ENCODE peak calls at places on chromosomes 13 and 19, in ten cellular contexts. Y, N, G, L, C, S, F, U, T and B are unnamed samples. For H3K36me3, the result is how much of the 10 kb centered on the place peaks cover.

GRCh38 chr13:39263531-39263930 is 225.3 kb downstream of the NHLRC3 start:
- DNase-seq in F (no peak), L (no peak), C (no peak), G (no peak), S (no peak), N (no peak), U (no peak), Y (no peak), T (no peak), B (no peak)

GRCh38 chr13:32791545-32792172 is 205.4 kb downstream of the PDS5B start:
- DNase-seq in N (no peak), G (no peak), C (no peak), T (no peak), U (no peak), S (no peak), Y (no peak), F (no peak), L (no peak), B (peak)

GRCh38 chr13:20192470-20193141 is at the start of gene GJB2:
- DNase-seq in S (no peak), N (no peak), U (no peak), G (no peak), T (no peak), Y (no peak), C (no peak), L (no peak), F (no peak), B (no peak)

GRCh38 chr13:113448885-113449692 is 4.2 kb downstream of the ADPRHL1 start:
- DNase-seq in N (no peak), C (peak), F (peak), G (peak), L (no peak), U (peak), Y (peak), T (no peak), S (peak), B (no peak)

GRCh38 chr19:3459322-3459881 is 20.9 kb downstream of the SMIM24 start:
- DNase-seq in S (peak), G (peak), Y (peak), L (no peak), U (peak), N (no peak), F (peak), T (peak), C (peak), B (no peak)

GRCh38 chr19:11195169-11195568 is 2.2 kb downstream of the KANK2 start:
- DNase-seq in U (peak), S (no peak), G (peak), C (no peak), T (no peak), L (no peak), Y (peak), N (no peak), F (no peak), B (no peak)

GRCh38 chr13:50366488-50367174 is 351.4 kb downstream of the KCNRG start:
- DNase-seq in L (no peak), Y (no peak), F (no peak), N (no peak), G (no peak), T (no peak), C (no peak), U (no peak), S (no peak), B (peak)

GRCh38 chr19:41928221-41928683 is at the start of gene ERFL:
- DNase-seq in Y (no peak), G (no peak), T (no peak), N (no peak), L (no peak), S (no peak), F (no peak), C (no peak), U (no peak), B (no peak)

GRCh38 chr13:47211106-47211505 is 314.3 kb upstream of the HTR2A start:
- DNase-seq in U (no peak), T (no peak), C (no peak), N (no peak), Y (no peak), L (peak), G (no peak), S (no peak), F (no peak), B (no peak)

GRCh38 chr19:9487016-9487415 is 11.4 kb downstream of the ZNF560 start:
- DNase-seq in T (no peak), L (no peak), U (no peak), Y (no peak), F (no peak), N (no peak), S (no peak), G (no peak), C (no peak), B (no peak)

GRCh38 chr13:88345171-88345847 is 674.1 kb downstream of the SLITRK5 start:
- DNase-seq in T (no peak), C (no peak), G (no peak), U (no peak), F (no peak), N (no peak), S (no peak), Y (no peak), L (no peak), B (no peak)

GRCh38 chr19:16386619-16387240 is 62.1 kb downstream of the KLF2 start:
- DNase-seq in T (no peak), F (no peak), S (no peak), C (no peak), U (peak), L (peak), Y (no peak), N (no peak), G (no peak), B (no peak)

GRCh38 chr13:29564828-29565227 is 30.7 kb downstream of the SLC7A1 start:
- DNase-seq in N (no peak), U (no peak), T (no peak), C (no peak), S (no peak), F (no peak), L (no peak), G (no peak), Y (no peak), B (no peak)

GRCh38 chr19:47735131-47735530 is 10.2 kb upstream of the NOP53 start:
- DNase-seq in C (no peak), L (no peak), U (no peak), F (no peak), G (no peak), N (no peak), Y (no peak), T (no peak), S (no peak), B (no peak)

GRCh38 chr13:94352057-94352456 is 127.4 kb downstream of the DCT start:
- DNase-seq in T (no peak), L (no peak), Y (no peak), F (no peak), N (no peak), S (no peak), C (no peak), U (no peak), G (no peak), B (no peak)

GRCh38 chr19:39858541-39858940 is 12.4 kb upstream of the FBL start:
- DNase-seq in N (no peak), S (no peak), Y (no peak), F (peak), G (no peak), L (no peak), C (no peak), U (no peak), T (no peak), B (no peak)

GRCh38 chr19:48587387-48587786 is 19.2 kb upstream of the SPACA4 start:
- DNase-seq in T (no peak), L (no peak), Y (no peak), S (no peak), C (no peak), G (no peak), F (no peak), U (no peak), N (no peak), B (no peak)

GRCh38 chr13:34310539-34310938 is 492.6 kb downstream of the RFC3 start:
- DNase-seq in L (no peak), S (no peak), F (no peak), T (no peak), Y (no peak), G (no peak), C (no peak), N (no peak), U (no peak), B (no peak)

GRCh38 chr19:35791814-35792279 is 16.5 kb downstream of the ARHGAP33 start:
- DNase-seq in G (no peak), L (no peak), T (no peak), F (no peak), U (no peak), C (no peak), Y (no peak), S (no peak), N (no peak), B (no peak)

GRCh38 chr19:17722655-17723240 is 3.5 kb downstream of the MAP1S start:
- DNase-seq in T (no peak), S (no peak), U (no peak), G (no peak), N (no peak), F (no peak), L (no peak), Y (no peak), C (no peak), B (no peak)

GRCh38 chr19:31262673-31263308 is 86.4 kb downstream of the TSHZ3 start:
- DNase-seq in G (no peak), C (no peak), U (no peak), F (no peak), L (no peak), T (no peak), S (peak), Y (no peak), N (no peak), B (no peak)

GRCh38 chr13:108851660-108852059 is 222.2 kb downstream of the MYO16 start:
- DNase-seq in U (no peak), L (no peak), C (no peak), G (no peak), N (no peak), F (no peak), S (no peak), T (no peak), Y (no peak), B (no peak)

GRCh38 chr13:31050486-31051400 is 111.0 kb downstream of the HSPH1 start:
- DNase-seq in N (no peak), S (peak), Y (no peak), L (no peak), U (no peak), F (no peak), G (no peak), T (no peak), C (no peak), B (no peak)
- TF ChIP-seq CTCF in N (no peak), S (peak), Y (no peak), L (no peak), U (peak), F (no peak), G (peak), T (peak), C (no peak), B (no peak)

GRCh38 chr19:34217952-34218817 is 36.2 kb upstream of the GARRE1 start:
- DNase-seq in Y (no peak), F (peak), G (no peak), U (no peak), N (no peak), T (no peak), L (no peak), S (no peak), C (no peak), B (peak)

GRCh38 chr19:34213283-34213682 is 41.0 kb downstream of the LSM14A start:
- DNase-seq in C (no peak), U (no peak), T (no peak), Y (no peak), S (no peak), F (no peak), L (no peak), N (no peak), G (no peak), B (no peak)

GRCh38 chr19:34215666-34216038 is 38.7 kb upstream of the GARRE1 start:
- DNase-seq in Y (no peak), F (no peak), L (no peak), U (no peak), T (no peak), N (no peak), S (no peak), G (no peak), C (no peak), B (no peak)

GRCh38 chr19:34214040-34214439 is 40.3 kb upstream of the GARRE1 start:
- DNase-seq in Y (no peak), T (no peak), L (no peak), F (no peak), G (no peak), U (no peak), S (no peak), N (no peak), C (no peak), B (no peak)

DNA sequence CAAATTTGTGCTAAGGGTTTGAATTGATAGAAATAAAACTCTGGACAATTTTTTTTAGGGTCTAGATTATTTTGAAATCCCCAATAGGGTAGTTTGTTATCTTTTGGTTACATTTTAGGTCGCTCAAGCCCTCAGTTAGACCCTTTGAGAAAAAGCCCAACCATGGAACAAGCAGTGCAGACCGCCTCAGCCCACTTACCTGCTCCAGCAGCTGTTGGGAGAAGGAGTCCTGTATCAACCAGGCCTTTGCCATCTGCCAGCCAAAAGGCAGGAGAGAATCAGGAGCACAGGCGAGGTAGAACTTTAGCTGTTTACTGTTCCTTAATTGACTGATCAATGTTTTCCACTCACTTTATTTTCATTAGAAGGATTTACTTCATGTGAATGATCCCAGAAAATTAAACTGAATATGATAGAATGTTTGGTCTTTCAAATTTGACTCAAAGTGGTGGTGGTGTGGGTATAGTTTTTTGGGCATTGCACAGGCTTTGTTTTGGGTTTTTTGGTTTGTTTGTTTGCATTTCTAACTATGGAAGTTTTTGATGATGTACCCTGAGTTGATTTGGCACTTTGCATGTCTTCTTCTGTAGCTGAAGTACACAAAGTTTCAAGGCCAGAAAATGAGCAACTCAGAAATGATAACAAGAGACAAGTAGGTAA is 39.2 kb upstream of the GARRE1 start:
- DNase-seq in N (no peak), F (no peak), S (no peak), U (no peak), T (no peak), G (no peak), L (no peak), C (no peak), Y (no peak), B (no peak)
- H3K36me3 ChIP-seq in N (half or more), F (under half), S (under half), U (under half), T (under half), G (under half), L (half or more), C (half or more), Y (under half), B (under half)

GRCh38 chr13:111956261-111957151 is 110.4 kb upstream of the SOX1 start:
- DNase-seq in C (no peak), U (no peak), N (no peak), G (no peak), F (no peak), T (no peak), Y (no peak), S (no peak), L (no peak), B (no peak)
- H3K4me3 ChIP-seq in C (no peak), U (no peak), N (no peak), G (no peak), F (no peak), T (no peak), Y (no peak), S (no peak), L (no peak), B (no peak)

DNA sequence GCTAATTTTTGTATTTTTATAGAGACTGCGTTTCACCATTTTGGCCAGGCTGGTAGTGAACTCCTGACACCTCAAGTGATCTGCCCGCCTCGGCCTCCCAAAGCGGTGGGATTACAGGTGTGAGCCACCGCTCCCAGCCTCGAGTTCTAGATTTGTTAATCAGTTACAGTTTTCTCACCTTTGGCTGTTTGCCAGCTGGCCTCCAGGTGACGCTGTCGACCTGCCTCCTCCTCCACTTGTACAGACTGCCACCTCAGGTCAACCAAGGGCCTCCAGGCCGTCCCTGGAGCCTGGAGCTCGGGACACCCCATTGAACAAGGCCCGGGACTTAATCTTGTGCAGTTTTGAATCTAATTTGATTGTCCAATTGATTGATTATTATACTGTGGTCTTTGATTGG is 45.5 kb downstream of the IER2 start:
- DNase-seq in G (no peak), U (no peak), F (no peak), S (no peak), L (peak), N (no peak), C (no peak), Y (no peak), T (no peak), B (peak)
- TF ChIP-seq CTCF in G (no peak), U (no peak), F (no peak), S (no peak), L (peak), N (no peak), C (no peak), Y (no peak), T (no peak), B (peak)